ENCODE peak calls at places on chromosome 7, in five cellular contexts. A is brain microvascular endothelial cell; G is CD8-positive, alpha-beta memory T cell; Q is suprapubic skin; H is CD8-positive, alpha-beta T cell. K is an unnamed sample.

GRCh38 chr7:142668495-142668894 is 80.8 kb upstream of the PRSS1 start:
- DNase-seq in H (no peak), A (no peak), G (no peak), Q (no peak), K (no peak)

GRCh38 chr7:151051108-151051507 is 2.8 kb downstream of the ASIC3 start:
- DNase-seq in G (peak), A (peak), Q (no peak), H (peak), K (peak)

GRCh38 chr7:83677180-83677866 is 28.4 kb upstream of the SEMA3E start:
- DNase-seq in Q (no peak), G (no peak), H (no peak), A (peak), K (no peak)

GRCh38 chr7:114622189-114622588 is 207.6 kb downstream of the FOXP2 start:
- DNase-seq in G (no peak), H (no peak), Q (no peak), A (no peak), K (no peak)

GRCh38 chr7:67962863-67963262 is 966.2 kb downstream of the TYW1 start:
- DNase-seq in H (no peak), Q (no peak), G (no peak), A (no peak), K (no peak)

GRCh38 chr7:142717453-142717852 is 31.8 kb upstream of the PRSS1 start:
- DNase-seq in G (peak), A (no peak), Q (no peak), H (peak), K (peak)

GRCh38 chr7:15853832-15854470 is 167.5 kb upstream of the MEOX2 start:
- DNase-seq in H (no peak), G (no peak), A (no peak), Q (no peak), K (no peak)

GRCh38 chr7:96321041-96321669 is 743 bp downstream of the SLC25A13 start:
- DNase-seq in A (peak), H (peak), Q (peak), G (peak), K (no peak)

GRCh38 chr7:96004598-96004997 is 232.2 kb downstream of the DYNC1I1 start:
- DNase-seq in G (no peak), Q (no peak), H (no peak), A (no peak), K (no peak)

GRCh38 chr7:118068-118802 is 74.1 kb upstream of the FAM20C start:
- DNase-seq in G (no peak), A (no peak), H (no peak), Q (no peak), K (no peak)

GRCh38 chr7:116188-116981 is 76.0 kb upstream of the FAM20C start:
- DNase-seq in G (no peak), A (no peak), H (no peak), Q (no peak), K (no peak)

GRCh38 chr7:118803-119376 is 73.5 kb upstream of the FAM20C start:
- DNase-seq in G (no peak), A (no peak), H (no peak), Q (no peak), K (no peak)

GRCh38 chr7:112887-113286 is 79.5 kb upstream of the FAM20C start:
- DNase-seq in Q (no peak), A (no peak), H (no peak), G (no peak), K (no peak)

DNA sequence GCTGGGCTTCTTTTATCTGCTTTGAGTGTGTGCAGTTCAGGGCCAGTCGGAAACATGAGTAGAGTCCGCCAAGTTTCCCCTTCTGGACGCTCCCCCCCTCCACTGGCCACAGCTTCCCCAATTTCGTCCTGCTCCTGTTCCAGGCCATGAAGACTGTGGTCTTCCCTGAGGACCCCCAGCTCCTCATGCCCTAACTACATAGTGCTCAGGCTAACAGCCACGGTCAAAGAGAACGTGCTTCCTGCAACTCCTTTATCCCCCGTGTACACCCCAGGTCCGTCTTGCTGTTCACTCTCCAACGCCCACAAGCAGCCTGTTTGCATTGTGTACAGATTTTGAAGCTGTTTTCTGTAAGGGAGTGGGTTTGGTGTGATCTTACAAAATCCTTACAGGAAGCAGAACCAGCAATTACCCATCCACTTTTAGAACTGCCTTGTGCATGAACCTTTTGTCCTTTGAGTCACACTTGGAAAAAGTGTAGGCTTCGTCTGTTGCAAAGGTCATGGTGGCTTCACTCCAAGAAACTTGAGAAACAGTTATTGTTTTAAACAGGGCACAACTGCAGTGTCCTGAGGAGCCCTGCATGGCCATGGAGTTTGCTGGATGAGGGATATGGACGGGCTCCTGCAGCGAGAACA is 77.0 kb upstream of the FAM20C start:
- DNase-seq in A (no peak), H (no peak), G (no peak), Q (no peak), K (no peak)
- H3K27ac ChIP-seq in A (no peak), H (no peak), G (no peak), Q (no peak), K (no peak)

GRCh38 chr7:17406756-17407155 is 108.3 kb downstream of the AHR start:
- DNase-seq in A (peak), Q (no peak), H (no peak), G (no peak), K (no peak)

GRCh38 chr7:17405786-17406185 is 107.3 kb downstream of the AHR start:
- DNase-seq in A (peak), H (no peak), G (no peak), Q (no peak), K (no peak)

GRCh38 chr7:17408904-17409290 is 110.4 kb downstream of the AHR start:
- DNase-seq in A (no peak), H (no peak), Q (no peak), G (no peak), K (no peak)

GRCh38 chr7:17407229-17407628 is 108.8 kb downstream of the AHR start:
- DNase-seq in G (no peak), A (no peak), Q (no peak), H (no peak), K (no peak)

DNA sequence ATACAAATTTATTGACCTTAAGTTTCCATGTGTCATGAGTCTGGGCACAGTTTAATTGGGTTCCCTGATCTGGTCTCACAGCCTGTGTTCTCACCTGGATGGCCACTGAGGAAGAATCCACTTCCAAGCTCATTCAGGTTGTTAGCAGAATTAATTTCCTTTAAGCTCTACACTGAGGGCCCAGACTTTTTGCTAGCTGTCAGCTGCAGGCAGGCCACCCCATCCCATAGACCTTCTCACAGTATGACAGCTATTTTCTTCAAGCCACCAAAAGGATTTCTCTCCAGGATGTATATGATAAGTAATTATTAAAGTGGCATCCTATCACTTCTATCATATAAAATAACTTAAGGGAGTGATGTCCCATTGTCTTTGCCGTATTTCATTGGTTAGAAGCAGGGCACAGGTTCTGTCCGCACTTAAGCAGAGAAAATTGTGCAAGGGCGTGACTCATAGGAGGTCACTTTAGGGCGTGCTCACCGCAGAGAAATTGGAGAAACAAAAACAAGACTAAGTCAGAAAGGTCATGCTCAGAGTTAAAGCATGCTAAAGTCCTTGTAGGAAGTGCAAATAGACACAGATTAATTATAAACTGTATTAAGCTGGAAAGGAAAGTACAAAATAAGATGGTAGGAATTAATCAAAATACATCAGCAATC is 109.9 kb downstream of the AHR start:
- DNase-seq in A (peak), G (no peak), H (no peak), Q (no peak), K (no peak)
- H3K27ac ChIP-seq in A (peak), G (no peak), H (no peak), Q (peak), K (no peak)

GRCh38 chr7:88431861-88432260 is 125.2 kb upstream of the STEAP4 start:
- DNase-seq in A (no peak), H (no peak), G (no peak), Q (no peak), K (no peak)

GRCh38 chr7:88432321-88432720 is 125.6 kb upstream of the STEAP4 start:
- DNase-seq in A (no peak), Q (no peak), H (no peak), G (no peak), K (no peak)

GRCh38 chr7:88442417-88442816 is 135.7 kb upstream of the STEAP4 start:
- DNase-seq in Q (no peak), G (no peak), H (no peak), A (no peak), K (no peak)

DNA sequence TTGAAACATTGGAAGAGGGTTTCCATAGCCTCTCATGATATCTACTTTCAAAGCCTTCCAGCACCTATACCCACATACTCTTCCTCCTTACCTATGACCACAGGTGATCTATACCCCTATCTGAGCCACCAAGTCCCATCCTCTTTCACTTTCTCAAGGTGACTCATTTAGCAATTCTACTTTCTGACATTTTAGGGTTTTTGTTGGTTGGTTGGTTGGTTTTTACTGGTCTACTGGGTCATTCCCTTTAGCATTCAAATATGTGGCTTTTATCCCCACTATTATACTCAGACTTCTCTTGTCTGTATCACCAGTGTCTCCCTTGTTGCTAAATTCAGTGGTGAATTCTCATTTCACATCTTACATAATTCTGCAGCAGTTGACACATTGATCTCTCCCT is 130.4 kb upstream of the STEAP4 start:
- DNase-seq in Q (no peak), A (no peak), H (no peak), G (no peak), K (no peak)
- H3K27ac ChIP-seq in Q (no peak), A (no peak), H (no peak), G (no peak), K (no peak)

GRCh38 chr7:37390149-37390548 is 58.5 kb downstream of the ELMO1 start:
- DNase-seq in G (no peak), Q (no peak), A (no peak), H (no peak), K (no peak)
- H3K27ac ChIP-seq in G (no peak), Q (no peak), A (no peak), H (no peak), K (no peak)

GRCh38 chr7:54687518-54688212 is 71.3 kb downstream of the SEC61G start:
- DNase-seq in H (no peak), A (no peak), Q (no peak), G (no peak), K (no peak)

GRCh38 chr7:54690059-54690443 is 69.0 kb downstream of the SEC61G start:
- DNase-seq in G (no peak), A (no peak), H (no peak), Q (no peak), K (no peak)

GRCh38 chr7:54689394-54690058 is 69.5 kb downstream of the SEC61G start:
- DNase-seq in A (no peak), G (no peak), Q (no peak), H (no peak), K (no peak)

DNA sequence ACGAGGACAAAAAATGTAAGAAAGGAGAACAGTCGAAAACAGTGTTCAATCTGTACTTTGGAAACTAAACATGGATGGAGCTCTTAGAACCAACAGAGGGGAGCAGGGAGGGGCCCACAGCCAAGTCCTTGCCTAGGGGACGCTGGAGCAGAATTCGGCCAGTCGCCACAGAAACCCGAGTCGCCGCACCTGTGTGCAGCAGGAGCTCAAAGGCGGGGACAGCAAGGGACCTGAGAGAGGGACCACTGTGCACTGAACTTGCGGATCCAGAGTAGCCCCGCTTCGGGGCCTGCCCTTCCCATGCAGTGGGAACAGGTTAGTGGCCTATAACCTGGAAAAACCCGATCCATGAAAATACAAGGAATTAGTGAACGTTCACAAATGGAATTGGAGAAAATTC is 68.1 kb downstream of the SEC61G start:
- DNase-seq in Q (no peak), H (no peak), G (no peak), A (no peak), K (no peak)
- H3K27ac ChIP-seq in Q (no peak), H (no peak), G (no peak), A (no peak), K (no peak)

GRCh38 chr7:91957823-91958222 is 17.2 kb downstream of the AKAP9 start:
- DNase-seq in G (no peak), Q (no peak), H (no peak), A (peak), K (no peak)
- H3K27ac ChIP-seq in G (no peak), Q (no peak), H (no peak), A (no peak), K (no peak)